ENCODE peak calls at places on chromosome X, in five cellular contexts. One of them, this sample, is unnamed.

GRCh38 chrX:84710611-84711010 is 208.4 kb upstream of the HDX start:
- DNase-seq in A549: no peak
- DNase-seq in GM06990: no peak
- DNase-seq in cardiac muscle cell: no peak
- DNase-seq in neural progenitor cell: peak
- DNase-seq in this sample: peak

GRCh38 chrX:14801136-14801535 is 71.7 kb downstream of the FANCB start:
- DNase-seq in A549: no peak
- DNase-seq in GM06990: no peak
- DNase-seq in cardiac muscle cell: no peak
- DNase-seq in neural progenitor cell: no peak
- DNase-seq in this sample: peak

GRCh38 chrX:5733483-5733882 is 495.2 kb downstream of the NLGN4X start:
- DNase-seq in A549: no peak
- DNase-seq in GM06990: no peak
- DNase-seq in cardiac muscle cell: no peak
- DNase-seq in neural progenitor cell: no peak
- DNase-seq in this sample: peak

GRCh38 chrX:49172280-49172780 is 632 bp downstream of the PLP2 start:
- DNase-seq in A549: no peak
- DNase-seq in GM06990: peak
- DNase-seq in cardiac muscle cell: peak
- DNase-seq in neural progenitor cell: no peak
- DNase-seq in this sample: peak

GRCh38 chrX:142994988-142995387 is 30.7 kb upstream of the SPANXN4 start:
- DNase-seq in A549: no peak
- DNase-seq in GM06990: no peak
- DNase-seq in cardiac muscle cell: no peak
- DNase-seq in neural progenitor cell: no peak
- DNase-seq in this sample: no peak

GRCh38 chrX:38055170-38055847 is 49.0 kb downstream of the SYTL5 start:
- DNase-seq in A549: no peak
- DNase-seq in GM06990: no peak
- DNase-seq in cardiac muscle cell: no peak
- DNase-seq in neural progenitor cell: no peak
- DNase-seq in this sample: peak

GRCh38 chrX:10800776-10801175 is 180.4 kb upstream of the MID1 start:
- DNase-seq in A549: no peak
- DNase-seq in GM06990: no peak
- DNase-seq in cardiac muscle cell: no peak
- DNase-seq in neural progenitor cell: no peak
- DNase-seq in this sample: no peak

GRCh38 chrX:13923289-13923688 is 106.4 kb upstream of the GPM6B start:
- DNase-seq in A549: no peak
- DNase-seq in GM06990: no peak
- DNase-seq in cardiac muscle cell: no peak
- DNase-seq in neural progenitor cell: no peak
- DNase-seq in this sample: no peak

GRCh38 chrX:136759968-136760367 is 20.8 kb downstream of the ARHGEF6 start:
- DNase-seq in A549: no peak
- DNase-seq in GM06990: no peak
- DNase-seq in cardiac muscle cell: no peak
- DNase-seq in neural progenitor cell: no peak
- DNase-seq in this sample: no peak

GRCh38 chrX:46561931-46562721 is 11.4 kb upstream of the CHST7 start:
- DNase-seq in A549: no peak
- DNase-seq in GM06990: peak
- DNase-seq in cardiac muscle cell: peak
- DNase-seq in neural progenitor cell: no peak
- DNase-seq in this sample: no peak

GRCh38 chrX:148517191-148517590 is 16.8 kb downstream of the AFF2 start:
- DNase-seq in A549: no peak
- DNase-seq in GM06990: no peak
- DNase-seq in cardiac muscle cell: no peak
- DNase-seq in neural progenitor cell: no peak
- DNase-seq in this sample: no peak

GRCh38 chrX:103624111-103624510 is 4.7 kb upstream of the TCEAL1 start:
- DNase-seq in A549: no peak
- DNase-seq in GM06990: no peak
- DNase-seq in cardiac muscle cell: no peak
- DNase-seq in neural progenitor cell: no peak
- DNase-seq in this sample: no peak

GRCh38 chrX:144006811-144007210 is 122.9 kb downstream of the UBE2NL start:
- DNase-seq in A549: no peak
- DNase-seq in GM06990: no peak
- DNase-seq in cardiac muscle cell: no peak
- DNase-seq in neural progenitor cell: no peak
- DNase-seq in this sample: peak

GRCh38 chrX:149032449-149032848 is 472.7 kb downstream of the IDS start:
- DNase-seq in A549: no peak
- DNase-seq in GM06990: no peak
- DNase-seq in cardiac muscle cell: no peak
- DNase-seq in neural progenitor cell: no peak
- DNase-seq in this sample: peak

GRCh38 chrX:10101269-10101668 is 55.5 kb upstream of the CLCN4 start:
- DNase-seq in A549: no peak
- DNase-seq in GM06990: no peak
- DNase-seq in cardiac muscle cell: no peak
- DNase-seq in neural progenitor cell: no peak
- DNase-seq in this sample: no peak

GRCh38 chrX:70029790-70030189 is 19.9 kb downstream of the AWAT2 start:
- DNase-seq in A549: no peak
- DNase-seq in GM06990: no peak
- DNase-seq in cardiac muscle cell: no peak
- DNase-seq in neural progenitor cell: no peak
- DNase-seq in this sample: no peak

GRCh38 chrX:106615041-106615440 is 3.3 kb downstream of the RADX start:
- DNase-seq in A549: no peak
- DNase-seq in GM06990: no peak
- DNase-seq in cardiac muscle cell: no peak
- DNase-seq in neural progenitor cell: no peak
- DNase-seq in this sample: peak

GRCh38 chrX:37348237-37349130 is 680 bp upstream of the PRRG1 start:
- DNase-seq in A549: no peak
- DNase-seq in GM06990: no peak
- DNase-seq in cardiac muscle cell: no peak
- DNase-seq in neural progenitor cell: no peak
- DNase-seq in this sample: no peak

GRCh38 chrX:46298821-46299220 is 246.4 kb downstream of the ZNF674 start:
- DNase-seq in A549: no peak
- DNase-seq in GM06990: no peak
- DNase-seq in cardiac muscle cell: no peak
- DNase-seq in neural progenitor cell: no peak
- DNase-seq in this sample: no peak

GRCh38 chrX:51847463-51847862 is 46.0 kb upstream of the MAGED1 start:
- DNase-seq in A549: no peak
- DNase-seq in GM06990: no peak
- DNase-seq in cardiac muscle cell: no peak
- DNase-seq in neural progenitor cell: no peak
- DNase-seq in this sample: no peak

GRCh38 chrX:79366888-79367749 is at the start of gene ITM2A:
- DNase-seq in A549: no peak
- DNase-seq in GM06990: peak
- DNase-seq in cardiac muscle cell: peak
- DNase-seq in neural progenitor cell: peak
- DNase-seq in this sample: peak

GRCh38 chrX:475926-476723 is 89.4 kb upstream of the PPP2R3B start:
- DNase-seq in A549: no peak
- DNase-seq in GM06990: no peak
- DNase-seq in cardiac muscle cell: no peak
- DNase-seq in neural progenitor cell: no peak
- DNase-seq in this sample: no peak

GRCh38 chrX:40527543-40527942 is 53.2 kb upstream of the ATP6AP2 start:
- DNase-seq in A549: no peak
- DNase-seq in GM06990: no peak
- DNase-seq in cardiac muscle cell: no peak
- DNase-seq in neural progenitor cell: no peak
- DNase-seq in this sample: no peak

GRCh38 chrX:40526412-40526811 is 54.4 kb upstream of the ATP6AP2 start:
- DNase-seq in A549: no peak
- DNase-seq in GM06990: no peak
- DNase-seq in cardiac muscle cell: peak
- DNase-seq in neural progenitor cell: no peak
- DNase-seq in this sample: no peak

GRCh38 chrX:40523852-40524251 is 56.9 kb upstream of the ATP6AP2 start:
- DNase-seq in A549: no peak
- DNase-seq in GM06990: no peak
- DNase-seq in cardiac muscle cell: no peak
- DNase-seq in neural progenitor cell: no peak
- DNase-seq in this sample: no peak

GRCh38 chrX:40521868-40522450 is 58.8 kb upstream of the ATP6AP2 start:
- DNase-seq in A549: no peak
- DNase-seq in GM06990: no peak
- DNase-seq in cardiac muscle cell: no peak
- DNase-seq in neural progenitor cell: no peak
- DNase-seq in this sample: no peak

GRCh38 chrX:40524423-40524822 is 56.3 kb upstream of the ATP6AP2 start:
- DNase-seq in A549: no peak
- DNase-seq in GM06990: no peak
- DNase-seq in cardiac muscle cell: no peak
- DNase-seq in neural progenitor cell: no peak
- DNase-seq in this sample: no peak
- TF ChIP-seq CTCF in A549: no peak
- TF ChIP-seq CTCF in GM06990: no peak
- TF ChIP-seq CTCF in cardiac muscle cell: peak
- TF ChIP-seq CTCF in neural progenitor cell: no peak
- TF ChIP-seq CTCF in this sample: no peak

GRCh38 chrX:21973321-21974010 is 33.0 kb downstream of the SMS start:
- DNase-seq in A549: no peak
- DNase-seq in GM06990: no peak
- DNase-seq in cardiac muscle cell: no peak
- DNase-seq in neural progenitor cell: no peak
- DNase-seq in this sample: no peak
- H3K4me3 ChIP-seq in A549: no peak
- H3K4me3 ChIP-seq in GM06990: no peak
- H3K4me3 ChIP-seq in cardiac muscle cell: no peak
- H3K4me3 ChIP-seq in neural progenitor cell: no peak
- H3K4me3 ChIP-seq in this sample: no peak

GRCh38 chrX:23493941-23494374 is 159.3 kb downstream of the PTCHD1 start:
- DNase-seq in A549: no peak
- DNase-seq in GM06990: peak
- DNase-seq in cardiac muscle cell: no peak
- DNase-seq in neural progenitor cell: no peak
- DNase-seq in this sample: peak
- TF ChIP-seq CTCF in A549: no peak
- TF ChIP-seq CTCF in GM06990: no peak
- TF ChIP-seq CTCF in cardiac muscle cell: no peak
- TF ChIP-seq CTCF in neural progenitor cell: no peak
- TF ChIP-seq CTCF in this sample: no peak

GRCh38 chrX:33106737-33107136 is 104.6 kb downstream of the DMD start:
- DNase-seq in A549: no peak
- DNase-seq in GM06990: no peak
- DNase-seq in cardiac muscle cell: no peak
- DNase-seq in neural progenitor cell: no peak
- DNase-seq in this sample: no peak
- H3K4me3 ChIP-seq in A549: no peak
- H3K4me3 ChIP-seq in GM06990: no peak
- H3K4me3 ChIP-seq in cardiac muscle cell: no peak
- H3K4me3 ChIP-seq in neural progenitor cell: no peak
- H3K4me3 ChIP-seq in this sample: no peak

DNA sequence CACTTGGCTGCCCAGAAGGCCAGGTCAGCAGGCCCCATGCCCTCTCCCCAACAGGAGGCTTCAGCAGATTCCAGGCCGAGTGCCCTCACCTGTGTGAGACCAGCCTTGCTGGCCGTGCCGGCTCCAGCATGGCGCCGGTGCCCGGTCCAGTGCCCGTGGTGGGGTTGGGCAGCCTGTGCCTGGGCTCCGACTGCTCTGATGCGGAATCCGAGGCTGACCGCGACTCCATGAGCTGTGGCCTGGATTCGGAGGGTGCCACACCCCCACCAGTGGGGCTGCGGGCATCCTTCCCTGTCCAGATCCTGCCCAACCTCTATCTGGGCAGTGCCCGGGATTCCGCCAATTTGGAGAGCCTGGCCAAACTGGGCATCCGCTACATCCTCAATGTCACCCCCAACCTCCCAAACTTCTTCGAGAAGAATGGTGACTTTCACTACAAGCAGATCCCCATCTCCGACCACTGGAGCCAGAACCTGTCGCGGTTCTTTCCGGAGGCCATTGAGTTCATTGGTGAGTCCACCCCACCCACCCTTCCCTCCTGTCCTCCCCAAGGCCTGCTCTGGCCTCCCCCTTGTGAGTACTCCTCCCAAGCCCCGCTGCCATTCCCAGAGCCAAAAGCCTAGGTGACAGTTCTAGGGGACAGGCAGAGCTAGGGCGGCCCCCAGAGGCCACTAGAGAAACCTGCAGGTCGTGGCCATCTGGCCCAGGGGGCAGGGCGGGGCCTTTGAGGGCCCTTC is 2.3 kb downstream of the DUSP9 start:
- DNase-seq in A549: peak
- DNase-seq in GM06990: no peak
- DNase-seq in cardiac muscle cell: peak
- DNase-seq in neural progenitor cell: peak
- DNase-seq in this sample: peak
- TF ChIP-seq CTCF in A549: peak
- TF ChIP-seq CTCF in GM06990: peak
- TF ChIP-seq CTCF in cardiac muscle cell: peak
- TF ChIP-seq CTCF in neural progenitor cell: peak
- TF ChIP-seq CTCF in this sample: peak